ENCODE peak calls at places on chromosomes 2 and 18, in four cellular contexts. F is fibroblast of lung, E is upper lobe of right lung, C is breast epithelium. I is an unnamed sample. For H3K36me3, the result is how much of the 10 kb centered on the place peaks cover.

GRCh38 chr2:62054029-62054791 is 141.7 kb upstream of the B3GNT2 start:
- DNase-seq in F (no peak), C (no peak), E (no peak), I (no peak)

GRCh38 chr2:161321944-161322343 is 13.7 kb downstream of the PSMD14 start:
- DNase-seq in F (no peak), C (no peak), E (no peak), I (peak)

GRCh38 chr2:160411167-160411566 is 82.4 kb downstream of the RBMS1 start:
- DNase-seq in F (peak), E (no peak), C (peak), I (peak)

GRCh38 chr2:36246320-36246990 is 109.1 kb upstream of the CRIM1 start:
- DNase-seq in E (no peak), C (no peak), F (peak), I (peak)

GRCh38 chr2:44246436-44246835 is 28.8 kb upstream of the SLC3A1 start:
- DNase-seq in E (no peak), C (no peak), F (peak), I (no peak)

GRCh38 chr18:506264-506663 is 5.8 kb upstream of the COLEC12 start:
- DNase-seq in C (no peak), E (no peak), F (peak), I (no peak)

GRCh38 chr2:191631754-191632153 is 46.2 kb upstream of the NABP1 start:
- DNase-seq in E (peak), F (peak), C (peak), I (peak)

GRCh38 chr2:71461304-71461671 is 7.9 kb downstream of the DYSF start:
- DNase-seq in E (no peak), C (no peak), F (no peak), I (no peak)

GRCh38 chr2:181613241-181613640 is 43.7 kb downstream of the CERKL start:
- DNase-seq in C (no peak), E (no peak), F (no peak), I (no peak)

GRCh38 chr2:48249093-48249492 is 280.9 kb upstream of the STON1 start:
- DNase-seq in E (no peak), F (peak), C (no peak), I (no peak)

GRCh38 chr18:26479686-26480079 is 68.7 kb downstream of the KCTD1 start:
- DNase-seq in E (no peak), C (no peak), F (peak), I (no peak)

GRCh38 chr2:23836505-23836904 is 90.4 kb downstream of the ATAD2B start:
- DNase-seq in C (no peak), F (no peak), E (no peak), I (no peak)
- H3K4me3 ChIP-seq in C (no peak), F (no peak), E (no peak), I (no peak)

GRCh38 chr2:10668402-10669012 is 21.3 kb downstream of the NOL10 start:
- DNase-seq in C (no peak), F (peak), E (no peak), I (peak)
- H3K36me3 ChIP-seq in C (under half), F (under half), E (half or more), I (under half)

DNA sequence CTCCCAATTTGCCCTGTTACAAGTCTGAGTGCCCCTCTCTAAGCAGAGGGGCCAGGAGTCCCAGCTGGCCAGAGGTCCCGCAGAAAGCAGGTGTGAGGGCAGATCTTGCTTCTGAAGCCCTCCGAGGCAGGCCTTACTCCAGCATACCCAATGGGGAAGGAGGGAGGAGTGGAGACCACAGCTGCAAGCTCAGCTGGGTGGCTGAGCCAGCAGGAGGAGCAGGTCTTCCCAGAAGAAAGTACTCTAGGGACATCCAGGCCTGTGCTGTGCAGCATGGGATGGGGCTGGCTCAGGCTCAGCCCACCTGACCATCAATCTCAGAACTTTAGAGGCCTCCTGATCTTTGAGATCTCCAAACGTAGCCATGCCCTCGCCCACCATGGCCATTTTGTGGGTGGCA is 31.3 kb downstream of the PLB1 start:
- DNase-seq in F (no peak), E (no peak), C (no peak), I (no peak)
- TF ChIP-seq CTCF in F (no peak), E (no peak), C (no peak), I (no peak)

GRCh38 chr2:164933751-164934189 is 21.6 kb downstream of the SLC38A11 start:
- DNase-seq in C (no peak), F (no peak), E (no peak), I (no peak)
- H3K4me3 ChIP-seq in C (no peak), F (no peak), E (no peak), I (no peak)

DNA sequence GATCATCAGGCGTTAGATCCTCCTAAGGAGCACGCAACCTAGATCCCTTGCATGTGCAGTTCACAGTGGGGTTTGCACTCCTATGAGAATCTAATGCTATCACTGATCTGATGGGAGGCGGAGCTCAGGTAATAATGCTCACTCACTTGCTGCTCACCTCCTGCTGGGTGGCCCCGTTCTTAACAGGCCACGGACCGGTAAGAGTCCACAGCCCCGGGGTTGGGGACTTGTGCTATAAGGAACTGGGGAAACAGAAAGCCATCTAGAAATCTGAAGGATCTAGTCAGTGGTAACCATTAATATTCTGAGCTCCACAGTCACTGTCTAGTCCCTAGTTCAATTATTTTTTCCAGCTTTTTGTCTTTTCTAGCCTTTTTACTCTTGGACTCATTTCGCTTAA is 44.7 kb upstream of the GAREM2 start:
- DNase-seq in E (no peak), C (no peak), F (no peak), I (no peak)
- H3K36me3 ChIP-seq in E (under half), C (under half), F (under half), I (under half)

GRCh38 chr18:45106331-45106774 is 425.7 kb downstream of the SETBP1 start:
- DNase-seq in F (peak), E (no peak), C (no peak), I (no peak)

GRCh38 chr18:45107425-45107824 is 426.7 kb downstream of the SETBP1 start:
- DNase-seq in C (no peak), E (no peak), F (peak), I (peak)

GRCh38 chr18:45110577-45111506 is 430.2 kb downstream of the SETBP1 start:
- DNase-seq in C (peak), F (peak), E (no peak), I (peak)

GRCh38 chr18:45109271-45109670 is 428.6 kb downstream of the SETBP1 start:
- DNase-seq in E (no peak), F (no peak), C (no peak), I (no peak)

DNA sequence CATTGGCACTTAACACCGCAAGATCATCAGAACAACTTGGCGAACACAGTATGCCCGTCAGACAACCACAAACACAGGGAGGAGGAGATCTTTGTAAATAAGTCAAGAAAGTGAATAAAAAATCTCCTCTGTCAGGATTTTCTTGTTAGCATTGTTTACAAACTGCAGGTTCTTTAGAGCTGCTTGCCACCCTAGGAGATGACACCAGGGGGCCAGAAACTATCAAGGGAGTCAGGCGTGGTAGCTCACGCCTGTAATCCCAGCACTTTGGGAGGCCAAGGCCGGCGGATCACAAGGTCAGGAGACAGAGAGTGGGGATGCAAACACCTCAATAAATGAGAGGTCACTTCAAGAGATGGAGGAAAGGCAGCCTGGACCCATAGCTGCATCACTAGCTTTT is 428.1 kb downstream of the SETBP1 start:
- DNase-seq in E (no peak), C (no peak), F (no peak), I (no peak)
- TF ChIP-seq CTCF in E (no peak), C (no peak), F (no peak), I (no peak)

GRCh38 chr2:237407734-237408133 is 6.2 kb downstream of the COL6A3 start:
- DNase-seq in C (no peak), E (no peak), F (no peak), I (no peak)

GRCh38 chr2:237403024-237403882 is 10.7 kb downstream of the COL6A3 start:
- DNase-seq in C (no peak), E (no peak), F (peak), I (no peak)

GRCh38 chr2:237405006-237405559 is 8.9 kb downstream of the COL6A3 start:
- DNase-seq in F (peak), E (no peak), C (no peak), I (no peak)

GRCh38 chr2:237404413-237404812 is 9.6 kb downstream of the COL6A3 start:
- DNase-seq in F (no peak), E (no peak), C (no peak), I (no peak)

GRCh38 chr2:237405605-237406004 is 8.4 kb downstream of the COL6A3 start:
- DNase-seq in C (no peak), F (no peak), E (no peak), I (no peak)
- H3K4me3 ChIP-seq in C (peak), F (no peak), E (no peak), I (no peak)

GRCh38 chr2:241252778-241253475 is 62.5 kb downstream of the HDLBP start:
- DNase-seq in E (peak), F (no peak), C (no peak), I (no peak)
- H3K36me3 ChIP-seq in E (half or more), F (half or more), C (under half), I (half or more)

GRCh38 chr2:58449286-58450010 is 208.3 kb upstream of the FANCL start:
- DNase-seq in F (peak), E (no peak), C (no peak), I (peak)

GRCh38 chr2:58448845-58449244 is 207.7 kb upstream of the FANCL start:
- DNase-seq in E (no peak), F (no peak), C (no peak), I (no peak)

GRCh38 chr2:58447586-58447985 is 206.5 kb upstream of the FANCL start:
- DNase-seq in E (no peak), C (no peak), F (peak), I (peak)

GRCh38 chr2:58448065-58448507 is 207.0 kb upstream of the FANCL start:
- DNase-seq in E (no peak), C (no peak), F (peak), I (peak)
- TF ChIP-seq CTCF in E (peak), C (no peak), F (peak), I (peak)

I was measured in bronchial epithelial cell.